ENCODE peak calls at places on chromosomes 3 and 15, in eight cellular contexts. One of them, this sample, is unnamed.

GRCh38 chr15:100008258-100008657 is 275.0 kb upstream of the LYSMD4 start:
- DNase-seq in endothelial cell: no peak
- DNase-seq in spleen: no peak
- DNase-seq in cardiac muscle cell: no peak
- DNase-seq in IMR-90: no peak
- DNase-seq in cardiac fibroblast: no peak
- DNase-seq in breast epithelium: no peak
- DNase-seq in A549: no peak
- DNase-seq in this sample: no peak

GRCh38 chr3:129688310-129688895 is 81.9 kb upstream of the PLXND1 start:
- DNase-seq in spleen: no peak
- DNase-seq in cardiac fibroblast: peak
- DNase-seq in A549: peak
- DNase-seq in IMR-90: peak
- DNase-seq in endothelial cell: peak
- DNase-seq in breast epithelium: peak
- DNase-seq in cardiac muscle cell: peak
- DNase-seq in this sample: no peak

GRCh38 chr3:10284496-10284895 is 8.3 kb downstream of the GHRL start:
- DNase-seq in IMR-90: no peak
- DNase-seq in cardiac muscle cell: no peak
- DNase-seq in endothelial cell: no peak
- DNase-seq in cardiac fibroblast: no peak
- DNase-seq in A549: no peak
- DNase-seq in breast epithelium: no peak
- DNase-seq in spleen: no peak
- DNase-seq in this sample: no peak

GRCh38 chr3:40047406-40047805 is 238.0 kb downstream of the MYRIP start:
- DNase-seq in IMR-90: no peak
- DNase-seq in breast epithelium: no peak
- DNase-seq in cardiac fibroblast: peak
- DNase-seq in cardiac muscle cell: no peak
- DNase-seq in endothelial cell: no peak
- DNase-seq in A549: no peak
- DNase-seq in spleen: no peak
- DNase-seq in this sample: no peak

GRCh38 chr3:125310623-125311076 is 64.5 kb downstream of the ZNF148 start:
- DNase-seq in IMR-90: no peak
- DNase-seq in A549: no peak
- DNase-seq in breast epithelium: no peak
- DNase-seq in cardiac muscle cell: no peak
- DNase-seq in spleen: no peak
- DNase-seq in endothelial cell: no peak
- DNase-seq in cardiac fibroblast: no peak
- DNase-seq in this sample: no peak

GRCh38 chr3:62197613-62198012 is 175.7 kb downstream of the FEZF2 start:
- DNase-seq in breast epithelium: no peak
- DNase-seq in endothelial cell: no peak
- DNase-seq in cardiac fibroblast: no peak
- DNase-seq in spleen: no peak
- DNase-seq in A549: no peak
- DNase-seq in cardiac muscle cell: no peak
- DNase-seq in IMR-90: no peak
- DNase-seq in this sample: no peak

GRCh38 chr15:82663186-82663600 is 16.0 kb upstream of the CPEB1 start:
- DNase-seq in A549: peak
- DNase-seq in endothelial cell: peak
- DNase-seq in cardiac muscle cell: peak
- DNase-seq in cardiac fibroblast: peak
- DNase-seq in spleen: no peak
- DNase-seq in IMR-90: peak
- DNase-seq in breast epithelium: no peak
- DNase-seq in this sample: peak

GRCh38 chr3:95227092-95227491 is 1164.2 kb downstream of the NSUN3 start:
- DNase-seq in IMR-90: no peak
- DNase-seq in spleen: no peak
- DNase-seq in breast epithelium: no peak
- DNase-seq in cardiac muscle cell: no peak
- DNase-seq in endothelial cell: no peak
- DNase-seq in A549: no peak
- DNase-seq in cardiac fibroblast: no peak
- DNase-seq in this sample: no peak

DNA sequence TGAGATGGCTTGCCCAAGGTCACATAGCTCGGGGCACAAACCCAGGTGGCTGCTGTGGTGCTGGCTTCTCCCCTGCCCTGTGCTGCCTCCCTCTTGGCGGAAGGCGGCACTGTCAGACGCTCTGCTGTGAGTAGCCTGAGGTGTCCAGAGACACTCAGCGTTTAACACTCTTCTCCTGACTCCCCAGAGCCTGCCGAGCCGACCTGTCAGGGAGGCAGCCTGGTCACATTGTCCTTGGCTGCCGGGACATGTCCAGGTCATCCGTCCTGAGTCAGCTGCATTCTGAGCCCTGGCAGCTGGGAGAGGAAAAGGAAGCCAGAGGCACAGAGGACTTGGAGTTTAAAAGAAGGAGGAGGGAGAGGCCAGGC is 4.7 kb downstream of the LMAN1L start:
- DNase-seq in spleen: no peak
- DNase-seq in A549: no peak
- DNase-seq in endothelial cell: peak
- DNase-seq in cardiac muscle cell: peak
- DNase-seq in IMR-90: peak
- DNase-seq in cardiac fibroblast: peak
- DNase-seq in breast epithelium: peak
- DNase-seq in this sample: peak
- TF ChIP-seq CTCF in spleen: no peak
- TF ChIP-seq CTCF in A549: no peak
- TF ChIP-seq CTCF in endothelial cell: no peak
- TF ChIP-seq CTCF in cardiac muscle cell: peak
- TF ChIP-seq CTCF in IMR-90: peak
- TF ChIP-seq CTCF in cardiac fibroblast: peak
- TF ChIP-seq CTCF in breast epithelium: no peak
- TF ChIP-seq CTCF in this sample: peak

GRCh38 chr15:29102911-29103824 is 166.5 kb downstream of the NSMCE3 start:
- DNase-seq in IMR-90: no peak
- DNase-seq in endothelial cell: peak
- DNase-seq in cardiac fibroblast: peak
- DNase-seq in spleen: peak
- DNase-seq in breast epithelium: no peak
- DNase-seq in cardiac muscle cell: no peak
- DNase-seq in A549: no peak
- DNase-seq in this sample: no peak

GRCh38 chr15:29106116-29106515 is 163.5 kb downstream of the NSMCE3 start:
- DNase-seq in IMR-90: no peak
- DNase-seq in spleen: peak
- DNase-seq in cardiac muscle cell: no peak
- DNase-seq in cardiac fibroblast: no peak
- DNase-seq in endothelial cell: no peak
- DNase-seq in A549: no peak
- DNase-seq in breast epithelium: no peak
- DNase-seq in this sample: no peak

GRCh38 chr15:29104566-29104880 is 165.1 kb downstream of the NSMCE3 start:
- DNase-seq in cardiac muscle cell: no peak
- DNase-seq in breast epithelium: no peak
- DNase-seq in A549: no peak
- DNase-seq in endothelial cell: no peak
- DNase-seq in cardiac fibroblast: no peak
- DNase-seq in spleen: peak
- DNase-seq in IMR-90: no peak
- DNase-seq in this sample: no peak

GRCh38 chr15:29105151-29105785 is 164.4 kb downstream of the NSMCE3 start:
- DNase-seq in A549: no peak
- DNase-seq in endothelial cell: no peak
- DNase-seq in breast epithelium: no peak
- DNase-seq in IMR-90: no peak
- DNase-seq in spleen: peak
- DNase-seq in cardiac fibroblast: no peak
- DNase-seq in cardiac muscle cell: no peak
- DNase-seq in this sample: no peak

GRCh38 chr15:29103825-29104565 is 165.6 kb downstream of the NSMCE3 start:
- DNase-seq in cardiac muscle cell: peak
- DNase-seq in breast epithelium: peak
- DNase-seq in cardiac fibroblast: peak
- DNase-seq in spleen: peak
- DNase-seq in IMR-90: peak
- DNase-seq in A549: peak
- DNase-seq in endothelial cell: peak
- DNase-seq in this sample: no peak
- TF ChIP-seq CTCF in cardiac muscle cell: peak
- TF ChIP-seq CTCF in breast epithelium: peak
- TF ChIP-seq CTCF in cardiac fibroblast: peak
- TF ChIP-seq CTCF in spleen: peak
- TF ChIP-seq CTCF in IMR-90: peak
- TF ChIP-seq CTCF in A549: peak
- TF ChIP-seq CTCF in endothelial cell: peak
- TF ChIP-seq CTCF in this sample: no peak

GRCh38 chr3:34277110-34277509 is 478.7 kb downstream of the PDCD6IP start:
- DNase-seq in cardiac fibroblast: no peak
- DNase-seq in A549: no peak
- DNase-seq in IMR-90: no peak
- DNase-seq in cardiac muscle cell: no peak
- DNase-seq in spleen: no peak
- DNase-seq in endothelial cell: no peak
- DNase-seq in breast epithelium: no peak
- DNase-seq in this sample: no peak
- TF ChIP-seq CTCF in cardiac fibroblast: no peak
- TF ChIP-seq CTCF in A549: no peak
- TF ChIP-seq CTCF in IMR-90: no peak
- TF ChIP-seq CTCF in cardiac muscle cell: no peak
- TF ChIP-seq CTCF in spleen: no peak
- TF ChIP-seq CTCF in endothelial cell: no peak
- TF ChIP-seq CTCF in breast epithelium: no peak
- TF ChIP-seq CTCF in this sample: no peak

DNA sequence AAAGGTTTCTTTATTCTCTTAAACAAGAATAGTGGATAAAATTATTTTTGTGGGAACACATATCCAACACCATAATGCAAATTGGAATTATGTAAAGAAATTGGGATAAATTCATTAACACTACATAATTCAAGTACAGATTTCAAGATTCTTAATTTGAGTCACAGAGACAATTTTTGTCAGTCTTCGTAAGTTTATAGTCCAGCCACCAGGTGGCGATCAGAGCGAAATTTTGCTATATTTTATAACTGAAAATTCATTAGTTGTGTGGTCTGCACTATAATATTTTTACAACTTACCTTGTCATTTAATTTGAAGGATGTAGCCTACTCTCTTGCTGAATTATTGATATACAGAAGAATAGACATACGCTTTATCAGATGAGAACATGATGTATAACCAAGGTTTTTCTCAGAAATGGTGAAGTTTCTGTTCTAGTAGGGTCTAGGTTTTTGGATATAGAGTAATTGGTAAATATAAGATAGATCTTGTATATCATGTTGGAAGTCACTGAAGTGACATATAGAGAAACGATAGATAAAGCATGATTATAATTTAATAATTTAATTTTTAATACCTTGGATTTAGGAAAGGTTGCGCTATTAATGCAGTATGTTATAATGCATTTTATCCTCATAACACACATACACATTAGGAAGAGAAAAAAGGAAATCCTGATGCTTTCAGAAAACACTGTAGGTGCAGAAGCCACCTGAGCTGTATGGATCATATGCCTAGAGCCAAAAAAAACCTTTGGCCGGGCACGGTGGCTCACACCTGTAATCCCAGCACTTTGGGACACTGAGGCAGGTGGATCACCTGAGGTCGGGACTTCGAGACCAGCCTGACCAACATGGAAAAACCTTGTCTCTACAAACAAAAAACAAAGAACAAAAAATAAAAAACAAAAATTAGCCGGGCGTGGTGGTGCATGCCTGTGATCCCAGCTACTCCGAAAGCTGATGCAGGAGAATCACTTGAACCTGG is 31.7 kb downstream of the PLSCR4 start:
- DNase-seq in breast epithelium: no peak
- DNase-seq in A549: peak
- DNase-seq in cardiac muscle cell: peak
- DNase-seq in endothelial cell: peak
- DNase-seq in spleen: no peak
- DNase-seq in IMR-90: peak
- DNase-seq in cardiac fibroblast: peak
- DNase-seq in this sample: peak
- TF ChIP-seq CTCF in breast epithelium: peak
- TF ChIP-seq CTCF in A549: peak
- TF ChIP-seq CTCF in cardiac muscle cell: peak
- TF ChIP-seq CTCF in endothelial cell: peak
- TF ChIP-seq CTCF in spleen: peak
- TF ChIP-seq CTCF in IMR-90: peak
- TF ChIP-seq CTCF in cardiac fibroblast: peak
- TF ChIP-seq CTCF in this sample: peak